ENCODE peak calls at places on chromosomes 11 and 22, in ten cellular contexts. One of them, this sample, is unnamed.

GRCh38 chr11:86176165-86176884 is 68.2 kb upstream of the EED start:
- DNase-seq in Daoy: no peak
- DNase-seq in GM19239: no peak
- DNase-seq in K562: peak
- DNase-seq in cardiac muscle cell: no peak
- DNase-seq in activated CD4-positive, alpha-beta T cell treated with anti-CD3 and anti-CD28 coated beads for 24 hours: no peak
- DNase-seq in endothelial cell: no peak
- DNase-seq in chondrocyte: no peak
- DNase-seq in sciatic nerve: no peak
- DNase-seq in NCI-H1436: no peak
- DNase-seq in this sample: no peak

GRCh38 chr11:11416917-11417316 is 63.9 kb upstream of the CSNK2A3 start:
- DNase-seq in Daoy: peak
- DNase-seq in NCI-H1436: no peak
- DNase-seq in GM19239: no peak
- DNase-seq in K562: no peak
- DNase-seq in activated CD4-positive, alpha-beta T cell treated with anti-CD3 and anti-CD28 coated beads for 24 hours: no peak
- DNase-seq in endothelial cell: no peak
- DNase-seq in cardiac muscle cell: no peak
- DNase-seq in sciatic nerve: no peak
- DNase-seq in chondrocyte: no peak
- DNase-seq in this sample: no peak

GRCh38 chr22:39148727-39149535 is 3.5 kb downstream of the CBX7 start:
- DNase-seq in sciatic nerve: peak
- DNase-seq in activated CD4-positive, alpha-beta T cell treated with anti-CD3 and anti-CD28 coated beads for 24 hours: peak
- DNase-seq in chondrocyte: no peak
- DNase-seq in endothelial cell: no peak
- DNase-seq in NCI-H1436: no peak
- DNase-seq in cardiac muscle cell: no peak
- DNase-seq in K562: peak
- DNase-seq in GM19239: no peak
- DNase-seq in Daoy: peak
- DNase-seq in this sample: no peak

GRCh38 chr22:46596032-46596441 is 24.1 kb upstream of the GRAMD4 start:
- DNase-seq in sciatic nerve: no peak
- DNase-seq in cardiac muscle cell: no peak
- DNase-seq in K562: no peak
- DNase-seq in GM19239: no peak
- DNase-seq in NCI-H1436: no peak
- DNase-seq in activated CD4-positive, alpha-beta T cell treated with anti-CD3 and anti-CD28 coated beads for 24 hours: no peak
- DNase-seq in chondrocyte: no peak
- DNase-seq in Daoy: no peak
- DNase-seq in endothelial cell: no peak
- DNase-seq in this sample: no peak

GRCh38 chr11:128823751-128824150 is 43.3 kb downstream of the KCNJ1 start:
- DNase-seq in chondrocyte: no peak
- DNase-seq in endothelial cell: no peak
- DNase-seq in Daoy: no peak
- DNase-seq in NCI-H1436: no peak
- DNase-seq in cardiac muscle cell: no peak
- DNase-seq in sciatic nerve: no peak
- DNase-seq in GM19239: no peak
- DNase-seq in K562: no peak
- DNase-seq in activated CD4-positive, alpha-beta T cell treated with anti-CD3 and anti-CD28 coated beads for 24 hours: no peak
- DNase-seq in this sample: no peak

GRCh38 chr22:28246392-28246791 is 327.3 kb upstream of the PITPNB start:
- DNase-seq in activated CD4-positive, alpha-beta T cell treated with anti-CD3 and anti-CD28 coated beads for 24 hours: no peak
- DNase-seq in endothelial cell: no peak
- DNase-seq in NCI-H1436: no peak
- DNase-seq in Daoy: peak
- DNase-seq in chondrocyte: no peak
- DNase-seq in K562: no peak
- DNase-seq in cardiac muscle cell: no peak
- DNase-seq in sciatic nerve: no peak
- DNase-seq in GM19239: no peak
- DNase-seq in this sample: peak

GRCh38 chr11:68680541-68681231 is 3.7 kb upstream of the GAL start:
- DNase-seq in Daoy: no peak
- DNase-seq in NCI-H1436: no peak
- DNase-seq in K562: no peak
- DNase-seq in cardiac muscle cell: no peak
- DNase-seq in GM19239: no peak
- DNase-seq in sciatic nerve: no peak
- DNase-seq in endothelial cell: no peak
- DNase-seq in chondrocyte: no peak
- DNase-seq in activated CD4-positive, alpha-beta T cell treated with anti-CD3 and anti-CD28 coated beads for 24 hours: no peak
- DNase-seq in this sample: no peak

GRCh38 chr11:72039108-72039850 is 40.6 kb downstream of the IL18BP start:
- DNase-seq in endothelial cell: no peak
- DNase-seq in Daoy: no peak
- DNase-seq in sciatic nerve: no peak
- DNase-seq in K562: no peak
- DNase-seq in GM19239: no peak
- DNase-seq in chondrocyte: no peak
- DNase-seq in cardiac muscle cell: peak
- DNase-seq in NCI-H1436: no peak
- DNase-seq in activated CD4-positive, alpha-beta T cell treated with anti-CD3 and anti-CD28 coated beads for 24 hours: no peak
- DNase-seq in this sample: no peak

GRCh38 chr11:75554258-75555022 is 7.6 kb upstream of the SERPINH1 start:
- DNase-seq in cardiac muscle cell: peak
- DNase-seq in endothelial cell: no peak
- DNase-seq in chondrocyte: peak
- DNase-seq in activated CD4-positive, alpha-beta T cell treated with anti-CD3 and anti-CD28 coated beads for 24 hours: no peak
- DNase-seq in K562: peak
- DNase-seq in GM19239: no peak
- DNase-seq in sciatic nerve: peak
- DNase-seq in NCI-H1436: no peak
- DNase-seq in Daoy: peak
- DNase-seq in this sample: peak

GRCh38 chr11:44079376-44079775 is 13.3 kb downstream of the ACCS start:
- DNase-seq in activated CD4-positive, alpha-beta T cell treated with anti-CD3 and anti-CD28 coated beads for 24 hours: no peak
- DNase-seq in endothelial cell: no peak
- DNase-seq in chondrocyte: no peak
- DNase-seq in sciatic nerve: no peak
- DNase-seq in Daoy: no peak
- DNase-seq in GM19239: no peak
- DNase-seq in NCI-H1436: no peak
- DNase-seq in cardiac muscle cell: no peak
- DNase-seq in K562: no peak
- DNase-seq in this sample: no peak

GRCh38 chr11:87281496-87281895 is 243.8 kb downstream of the TMEM135 start:
- DNase-seq in NCI-H1436: no peak
- DNase-seq in activated CD4-positive, alpha-beta T cell treated with anti-CD3 and anti-CD28 coated beads for 24 hours: no peak
- DNase-seq in Daoy: peak
- DNase-seq in cardiac muscle cell: no peak
- DNase-seq in endothelial cell: no peak
- DNase-seq in GM19239: no peak
- DNase-seq in chondrocyte: no peak
- DNase-seq in sciatic nerve: no peak
- DNase-seq in K562: peak
- DNase-seq in this sample: no peak

GRCh38 chr11:34775417-34775888 is 140.7 kb downstream of the APIP start:
- DNase-seq in activated CD4-positive, alpha-beta T cell treated with anti-CD3 and anti-CD28 coated beads for 24 hours: no peak
- DNase-seq in cardiac muscle cell: no peak
- DNase-seq in Daoy: no peak
- DNase-seq in endothelial cell: no peak
- DNase-seq in NCI-H1436: no peak
- DNase-seq in GM19239: no peak
- DNase-seq in sciatic nerve: no peak
- DNase-seq in K562: no peak
- DNase-seq in chondrocyte: no peak
- DNase-seq in this sample: no peak

GRCh38 chr22:20316217-20316843 is 3.5 kb downstream of the DGCR6L start:
- DNase-seq in activated CD4-positive, alpha-beta T cell treated with anti-CD3 and anti-CD28 coated beads for 24 hours: no peak
- DNase-seq in sciatic nerve: peak
- DNase-seq in endothelial cell: peak
- DNase-seq in NCI-H1436: no peak
- DNase-seq in GM19239: no peak
- DNase-seq in Daoy: no peak
- DNase-seq in chondrocyte: no peak
- DNase-seq in cardiac muscle cell: no peak
- DNase-seq in K562: no peak
- DNase-seq in this sample: no peak

GRCh38 chr22:17117890-17118289 is 3.3 kb downstream of the TMEM121B start:
- DNase-seq in activated CD4-positive, alpha-beta T cell treated with anti-CD3 and anti-CD28 coated beads for 24 hours: no peak
- DNase-seq in endothelial cell: no peak
- DNase-seq in cardiac muscle cell: no peak
- DNase-seq in K562: no peak
- DNase-seq in chondrocyte: peak
- DNase-seq in Daoy: no peak
- DNase-seq in GM19239: no peak
- DNase-seq in NCI-H1436: no peak
- DNase-seq in sciatic nerve: no peak
- DNase-seq in this sample: no peak

GRCh38 chr11:13479688-13480087 is 16.1 kb downstream of the PTH start:
- DNase-seq in chondrocyte: no peak
- DNase-seq in K562: no peak
- DNase-seq in Daoy: no peak
- DNase-seq in endothelial cell: no peak
- DNase-seq in NCI-H1436: no peak
- DNase-seq in GM19239: no peak
- DNase-seq in cardiac muscle cell: no peak
- DNase-seq in activated CD4-positive, alpha-beta T cell treated with anti-CD3 and anti-CD28 coated beads for 24 hours: no peak
- DNase-seq in sciatic nerve: no peak
- DNase-seq in this sample: no peak

GRCh38 chr11:67238894-67239794 is 27.1 kb upstream of the GRK2 start:
- DNase-seq in K562: no peak
- DNase-seq in sciatic nerve: no peak
- DNase-seq in activated CD4-positive, alpha-beta T cell treated with anti-CD3 and anti-CD28 coated beads for 24 hours: no peak
- DNase-seq in GM19239: no peak
- DNase-seq in cardiac muscle cell: peak
- DNase-seq in endothelial cell: no peak
- DNase-seq in Daoy: peak
- DNase-seq in chondrocyte: no peak
- DNase-seq in NCI-H1436: no peak
- DNase-seq in this sample: no peak

GRCh38 chr22:35991168-35991567 is 37.5 kb downstream of the RBFOX2 start:
- DNase-seq in activated CD4-positive, alpha-beta T cell treated with anti-CD3 and anti-CD28 coated beads for 24 hours: no peak
- DNase-seq in sciatic nerve: no peak
- DNase-seq in cardiac muscle cell: no peak
- DNase-seq in endothelial cell: no peak
- DNase-seq in K562: no peak
- DNase-seq in chondrocyte: no peak
- DNase-seq in GM19239: no peak
- DNase-seq in NCI-H1436: no peak
- DNase-seq in Daoy: no peak
- DNase-seq in this sample: no peak

GRCh38 chr11:43989162-43989961 is 46.9 kb downstream of the C11orf96 start:
- DNase-seq in GM19239: no peak
- DNase-seq in Daoy: peak
- DNase-seq in endothelial cell: peak
- DNase-seq in activated CD4-positive, alpha-beta T cell treated with anti-CD3 and anti-CD28 coated beads for 24 hours: no peak
- DNase-seq in NCI-H1436: no peak
- DNase-seq in sciatic nerve: peak
- DNase-seq in K562: no peak
- DNase-seq in chondrocyte: no peak
- DNase-seq in cardiac muscle cell: peak
- DNase-seq in this sample: no peak

GRCh38 chr11:11577246-11577855 is 44.5 kb downstream of the GALNT18 start:
- DNase-seq in K562: no peak
- DNase-seq in activated CD4-positive, alpha-beta T cell treated with anti-CD3 and anti-CD28 coated beads for 24 hours: no peak
- DNase-seq in chondrocyte: no peak
- DNase-seq in cardiac muscle cell: no peak
- DNase-seq in Daoy: peak
- DNase-seq in endothelial cell: no peak
- DNase-seq in NCI-H1436: no peak
- DNase-seq in sciatic nerve: no peak
- DNase-seq in GM19239: no peak
- DNase-seq in this sample: no peak

This sample was measured in non-pigmented ciliary epithelial cell.